ENCODE peak calls at places on chromosomes 6 and 20, in five cellular contexts. One of them, this sample, is unnamed.

GRCh38 chr20:38193586-38194105 is 28.6 kb upstream of the TGM2 start:
- DNase-seq in skeletal muscle cell: no peak
- DNase-seq in A673: no peak
- DNase-seq in H54: no peak
- DNase-seq in NCI-H2081: no peak
- DNase-seq in this sample: no peak

GRCh38 chr6:168158280-168158979 is 79.4 kb upstream of the FRMD1 start:
- DNase-seq in H54: no peak
- DNase-seq in A673: peak
- DNase-seq in NCI-H2081: no peak
- DNase-seq in skeletal muscle cell: no peak
- DNase-seq in this sample: no peak

GRCh38 chr6:16844183-16844582 is 82.9 kb upstream of the ATXN1 start:
- DNase-seq in skeletal muscle cell: no peak
- DNase-seq in A673: no peak
- DNase-seq in NCI-H2081: no peak
- DNase-seq in H54: no peak
- DNase-seq in this sample: no peak

GRCh38 chr6:127346512-127346911 is 3.1 kb upstream of the ECHDC1 start:
- DNase-seq in skeletal muscle cell: no peak
- DNase-seq in A673: no peak
- DNase-seq in NCI-H2081: no peak
- DNase-seq in H54: no peak
- DNase-seq in this sample: no peak

GRCh38 chr20:41467690-41468089 is 101.1 kb upstream of the EMILIN3 start:
- DNase-seq in skeletal muscle cell: no peak
- DNase-seq in H54: no peak
- DNase-seq in A673: peak
- DNase-seq in NCI-H2081: no peak
- DNase-seq in this sample: no peak

GRCh38 chr6:72553531-72554202 is 68.2 kb upstream of the KCNQ5 start:
- DNase-seq in skeletal muscle cell: peak
- DNase-seq in NCI-H2081: peak
- DNase-seq in H54: peak
- DNase-seq in A673: peak
- DNase-seq in this sample: no peak

GRCh38 chr6:32047084-32047478 is 8.9 kb downstream of the CYP21A2 start:
- DNase-seq in skeletal muscle cell: no peak
- DNase-seq in H54: peak
- DNase-seq in NCI-H2081: no peak
- DNase-seq in A673: no peak
- DNase-seq in this sample: no peak

GRCh38 chr6:13406051-13406477 is 77.7 kb upstream of the TBC1D7 start:
- DNase-seq in NCI-H2081: no peak
- DNase-seq in A673: no peak
- DNase-seq in skeletal muscle cell: no peak
- DNase-seq in H54: no peak
- DNase-seq in this sample: no peak

GRCh38 chr20:10861619-10862018 is 187.8 kb upstream of the JAG1 start:
- DNase-seq in NCI-H2081: peak
- DNase-seq in A673: no peak
- DNase-seq in H54: no peak
- DNase-seq in skeletal muscle cell: no peak
- DNase-seq in this sample: no peak

GRCh38 chr6:28758046-28758817 is 165.6 kb downstream of the TRIM27 start:
- DNase-seq in skeletal muscle cell: no peak
- DNase-seq in NCI-H2081: peak
- DNase-seq in H54: no peak
- DNase-seq in A673: peak
- DNase-seq in this sample: peak

GRCh38 chr20:59463541-59463940 is 140.8 kb upstream of the PHACTR3 start:
- DNase-seq in A673: no peak
- DNase-seq in NCI-H2081: no peak
- DNase-seq in H54: no peak
- DNase-seq in skeletal muscle cell: no peak
- DNase-seq in this sample: no peak

GRCh38 chr6:8435845-8436168 is 462 bp upstream of the SLC35B3 start:
- DNase-seq in H54: no peak
- DNase-seq in NCI-H2081: peak
- DNase-seq in A673: no peak
- DNase-seq in skeletal muscle cell: no peak
- DNase-seq in this sample: no peak

GRCh38 chr6:3176562-3177355 is 19.4 kb upstream of the TUBB2A start:
- DNase-seq in skeletal muscle cell: peak
- DNase-seq in A673: peak
- DNase-seq in H54: peak
- DNase-seq in NCI-H2081: no peak
- DNase-seq in this sample: no peak

GRCh38 chr20:38870733-38871559 is 55.3 kb upstream of the FAM83D start:
- DNase-seq in skeletal muscle cell: no peak
- DNase-seq in A673: no peak
- DNase-seq in NCI-H2081: no peak
- DNase-seq in H54: peak
- DNase-seq in this sample: no peak

GRCh38 chr6:154590770-154591169 is 80.3 kb upstream of the CNKSR3 start:
- DNase-seq in NCI-H2081: peak
- DNase-seq in A673: no peak
- DNase-seq in H54: no peak
- DNase-seq in skeletal muscle cell: no peak
- DNase-seq in this sample: no peak

GRCh38 chr6:36979343-36979742 is 6.7 kb downstream of the MTCH1 start:
- DNase-seq in A673: peak
- DNase-seq in H54: no peak
- DNase-seq in skeletal muscle cell: peak
- DNase-seq in NCI-H2081: peak
- DNase-seq in this sample: no peak

GRCh38 chr6:21527731-21528130 is 65.8 kb upstream of the SOX4 start:
- DNase-seq in NCI-H2081: no peak
- DNase-seq in A673: no peak
- DNase-seq in skeletal muscle cell: no peak
- DNase-seq in H54: no peak
- DNase-seq in this sample: no peak

GRCh38 chr6:151870375-151870774 is 62.9 kb downstream of the ESR1 start:
- DNase-seq in skeletal muscle cell: no peak
- DNase-seq in H54: no peak
- DNase-seq in A673: no peak
- DNase-seq in NCI-H2081: no peak
- DNase-seq in this sample: no peak

GRCh38 chr6:22147983-22148797 is 148.6 kb downstream of the PRL start:
- DNase-seq in NCI-H2081: peak
- DNase-seq in skeletal muscle cell: peak
- DNase-seq in A673: peak
- DNase-seq in H54: peak
- DNase-seq in this sample: no peak

This sample was measured in ecto neural progenitor cell.